ENCODE peak calls at places on chromosomes 2 and 18, in four cellular contexts. Y, C, U and J are unnamed samples. For H3K4me1, the result is how much of the 10 kb centered on the place peaks cover.

GRCh38 chr2:47002480-47003381 is 87.1 kb upstream of the MCFD2 start:
- DNase-seq in Y (peak), C (peak), U (peak), J (no peak)

GRCh38 chr2:64914735-64915509 is 74.3 kb upstream of the SLC1A4 start:
- DNase-seq in Y (peak), C (no peak), U (no peak), J (no peak)

GRCh38 chr2:108324531-108325256 is 36.0 kb downstream of the SULT1C2 start:
- DNase-seq in Y (no peak), C (no peak), U (no peak), J (no peak)

GRCh38 chr2:111946294-111947114 is 48.1 kb downstream of the MERTK start:
- DNase-seq in Y (no peak), C (peak), U (peak), J (peak)

GRCh38 chr2:95017836-95018235 is 7.7 kb upstream of the MAL start:
- DNase-seq in Y (no peak), C (no peak), U (no peak), J (no peak)

GRCh38 chr18:77168666-77169358 is 36.2 kb upstream of the MBP start:
- DNase-seq in Y (no peak), C (no peak), U (no peak), J (no peak)

GRCh38 chr2:53021285-53021684 is 746.3 kb upstream of the CHAC2 start:
- DNase-seq in Y (no peak), C (no peak), U (no peak), J (no peak)

GRCh38 chr2:15982285-15982967 is 42.1 kb downstream of the MYCN start:
- DNase-seq in Y (no peak), C (no peak), U (no peak), J (no peak)

GRCh38 chr18:10041180-10041579 is 127.4 kb downstream of the VAPA start:
- DNase-seq in Y (no peak), C (no peak), U (peak), J (no peak)

GRCh38 chr18:11496561-11497172 is 112.7 kb upstream of the SLC35G4 start:
- DNase-seq in Y (no peak), C (no peak), U (no peak), J (no peak)

GRCh38 chr2:111975053-111975552 is 76.7 kb downstream of the MERTK start:
- DNase-seq in Y (no peak), C (no peak), U (peak), J (no peak)

GRCh38 chr2:20288941-20289340 is 61.7 kb downstream of the PUM2 start:
- DNase-seq in Y (no peak), C (no peak), U (no peak), J (no peak)

GRCh38 chr2:36449213-36449612 is 93.6 kb downstream of the CRIM1 start:
- DNase-seq in Y (no peak), C (no peak), U (no peak), J (no peak)

GRCh38 chr2:84697895-84698294 is 181.6 kb downstream of the DNAH6 start:
- DNase-seq in Y (no peak), C (peak), U (no peak), J (no peak)

GRCh38 chr2:115413796-115414195 is 971.4 kb downstream of the DPP10 start:
- DNase-seq in Y (no peak), C (no peak), U (no peak), J (no peak)

GRCh38 chr2:69225933-69226332 is 161.1 kb downstream of the GFPT1 start:
- DNase-seq in Y (no peak), C (no peak), U (no peak), J (no peak)

GRCh38 chr2:232525199-232525598 is 761 bp upstream of the CHRND start:
- DNase-seq in Y (no peak), C (no peak), U (no peak), J (no peak)

GRCh38 chr18:10140461-10140911 is 226.7 kb downstream of the VAPA start:
- DNase-seq in Y (no peak), C (peak), U (no peak), J (no peak)

GRCh38 chr18:63907649-63908048 is at the start of gene SERPINB10:
- DNase-seq in Y (no peak), C (no peak), U (no peak), J (no peak)

GRCh38 chr18:35460719-35461118 is 37.0 kb downstream of the INO80C start:
- DNase-seq in Y (no peak), C (no peak), U (no peak), J (no peak)

GRCh38 chr2:31413025-31413424 is 1.5 kb downstream of the XDH start:
- DNase-seq in Y (no peak), C (no peak), U (no peak), J (no peak)

GRCh38 chr2:190099890-190100289 is 37.4 kb upstream of the MSTN start:
- DNase-seq in Y (no peak), C (no peak), U (no peak), J (no peak)

GRCh38 chr2:42164046-42164445 is 5.1 kb upstream of the EML4 start:
- DNase-seq in Y (no peak), C (no peak), U (no peak), J (no peak)

GRCh38 chr2:239469101-239469960 is 68.5 kb upstream of the HDAC4 start:
- DNase-seq in Y (no peak), C (no peak), U (no peak), J (no peak)

GRCh38 chr2:140586379-140586778 is 1544.4 kb downstream of the LRP1B start:
- DNase-seq in Y (no peak), C (peak), U (no peak), J (no peak)

GRCh38 chr2:177753682-177754475 is 318.7 kb downstream of the PDE11A start:
- DNase-seq in Y (peak), C (peak), U (peak), J (peak)

GRCh38 chr2:163417596-163418337 is 318.0 kb downstream of the FIGN start:
- DNase-seq in Y (no peak), C (no peak), U (no peak), J (no peak)

GRCh38 chr2:36356199-36356989 is 816 bp downstream of the CRIM1 start:
- DNase-seq in Y (peak), C (peak), U (no peak), J (peak)

GRCh38 chr2:125730921-125731320 is 925.0 kb upstream of the GYPC start:
- DNase-seq in Y (no peak), C (no peak), U (no peak), J (no peak)

GRCh38 chr18:76450452-76450851 is 44.6 kb downstream of the ZNF516 start:
- DNase-seq in Y (peak), C (peak), U (no peak), J (no peak)

GRCh38 chr2:72533767-72534166 is 292.1 kb downstream of the EXOC6B start:
- DNase-seq in Y (no peak), C (no peak), U (no peak), J (no peak)

GRCh38 chr2:241878007-241878970 is 8.8 kb downstream of the RTP5 start:
- DNase-seq in Y (peak), C (peak), U (peak), J (peak)

GRCh38 chr18:2337552-2338141 is 233.7 kb downstream of the METTL4 start:
- DNase-seq in Y (no peak), C (peak), U (peak), J (no peak)

GRCh38 chr2:99106905-99107304 is 34.6 kb upstream of the C2orf15 start:
- DNase-seq in Y (no peak), C (no peak), U (no peak), J (no peak)

GRCh38 chr2:99111945-99112344 is 29.6 kb upstream of the C2orf15 start:
- DNase-seq in Y (no peak), C (no peak), U (no peak), J (no peak)

DNA sequence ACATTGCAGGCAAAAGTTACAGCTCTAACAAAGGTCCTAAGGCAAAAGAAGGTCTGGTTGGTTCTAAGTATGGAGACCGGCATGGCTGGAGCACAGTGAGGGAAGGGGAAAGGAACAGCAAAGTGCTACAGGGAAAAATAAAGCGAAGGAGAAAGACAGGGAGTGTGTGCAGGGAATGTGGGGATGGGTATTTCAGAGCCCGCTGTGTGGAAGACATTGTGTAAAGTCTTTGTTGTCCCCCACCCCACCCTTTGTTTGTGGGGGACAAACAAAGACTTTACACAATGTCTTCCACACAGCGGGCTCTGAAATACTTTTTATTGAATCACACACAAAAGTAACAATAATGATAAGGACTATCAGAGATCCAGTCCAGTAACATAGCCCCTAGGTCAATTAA is 28.9 kb upstream of the C2orf15 start:
- DNase-seq in Y (no peak), C (no peak), U (no peak), J (no peak)
- H3K4me1 ChIP-seq in Y (under half), C (under half), U (under half), J (under half)

GRCh38 chr18:44701227-44701626 is 20.5 kb downstream of the SETBP1 start:
- DNase-seq in Y (peak), C (no peak), U (no peak), J (no peak)
- H3K4me3 ChIP-seq in Y (no peak), C (no peak), U (no peak), J (no peak)

GRCh38 chr18:5158171-5158570 is 38.9 kb downstream of the AKAIN1 start:
- DNase-seq in Y (no peak), C (no peak), U (no peak), J (no peak)

GRCh38 chr18:5162111-5162510 is 34.9 kb downstream of the AKAIN1 start:
- DNase-seq in Y (no peak), C (no peak), U (no peak), J (no peak)

GRCh38 chr18:5155907-5156287 is 41.2 kb downstream of the AKAIN1 start:
- DNase-seq in Y (no peak), C (no peak), U (no peak), J (no peak)

GRCh38 chr18:5158587-5158986 is 38.5 kb downstream of the AKAIN1 start:
- DNase-seq in Y (no peak), C (no peak), U (no peak), J (no peak)

GRCh38 chr18:5159080-5159479 is 38.0 kb downstream of the AKAIN1 start:
- DNase-seq in Y (no peak), C (no peak), U (no peak), J (no peak)
- H3K27ac ChIP-seq in Y (no peak), C (no peak), U (no peak), J (no peak)

DNA sequence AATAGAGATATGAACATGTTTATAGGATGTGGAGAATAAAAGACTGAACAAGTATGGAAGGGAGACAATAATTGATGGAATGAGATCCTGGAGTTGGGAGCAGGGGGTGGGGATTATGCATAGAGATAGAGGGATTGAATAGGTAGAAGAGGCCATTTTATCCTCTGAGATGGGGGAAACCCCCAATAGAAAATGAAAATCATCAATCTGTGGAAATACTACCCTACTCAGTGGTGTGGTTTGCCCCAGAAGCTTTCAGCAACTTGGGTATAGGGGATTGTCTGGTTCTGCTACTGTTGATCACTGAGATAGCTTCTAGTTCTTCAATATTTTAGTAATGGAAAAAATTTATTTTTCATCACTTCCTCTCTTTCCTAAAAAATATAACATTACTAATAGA is 41.1 kb upstream of the RMND5A start:
- DNase-seq in Y (no peak), C (no peak), U (no peak), J (no peak)
- H3K4me1 ChIP-seq in Y (under half), C (under half), U (under half), J (under half)

DNA sequence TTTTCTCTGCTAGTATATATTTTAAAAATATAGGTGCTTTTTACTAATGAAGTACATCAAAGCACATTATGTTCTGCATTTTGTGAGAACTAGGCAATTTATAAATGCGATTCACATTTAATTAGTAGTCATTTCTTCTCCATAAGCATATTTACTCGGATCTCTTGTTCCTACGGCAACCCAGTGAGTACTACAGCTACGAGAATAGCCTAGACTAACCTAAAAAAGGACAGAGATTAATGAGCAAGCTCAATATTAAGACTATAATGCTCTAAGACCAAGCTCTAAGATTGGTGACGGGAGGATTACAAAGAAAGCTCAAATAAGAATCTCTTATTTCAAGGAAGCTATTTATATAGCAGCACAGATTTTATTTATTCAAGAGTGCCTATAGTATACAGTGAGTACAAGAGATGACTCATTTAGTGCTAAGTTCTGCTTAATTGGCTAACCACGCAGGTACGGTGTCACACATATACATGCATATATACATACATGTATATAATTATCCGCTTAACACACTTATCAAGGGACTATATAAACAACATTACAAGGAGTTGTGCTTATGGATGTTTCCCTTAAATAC is 364.7 kb downstream of the GPD2 start:
- DNase-seq in Y (no peak), C (peak), U (no peak), J (no peak)
- H3K4me3 ChIP-seq in Y (no peak), C (peak), U (no peak), J (no peak)

DNA sequence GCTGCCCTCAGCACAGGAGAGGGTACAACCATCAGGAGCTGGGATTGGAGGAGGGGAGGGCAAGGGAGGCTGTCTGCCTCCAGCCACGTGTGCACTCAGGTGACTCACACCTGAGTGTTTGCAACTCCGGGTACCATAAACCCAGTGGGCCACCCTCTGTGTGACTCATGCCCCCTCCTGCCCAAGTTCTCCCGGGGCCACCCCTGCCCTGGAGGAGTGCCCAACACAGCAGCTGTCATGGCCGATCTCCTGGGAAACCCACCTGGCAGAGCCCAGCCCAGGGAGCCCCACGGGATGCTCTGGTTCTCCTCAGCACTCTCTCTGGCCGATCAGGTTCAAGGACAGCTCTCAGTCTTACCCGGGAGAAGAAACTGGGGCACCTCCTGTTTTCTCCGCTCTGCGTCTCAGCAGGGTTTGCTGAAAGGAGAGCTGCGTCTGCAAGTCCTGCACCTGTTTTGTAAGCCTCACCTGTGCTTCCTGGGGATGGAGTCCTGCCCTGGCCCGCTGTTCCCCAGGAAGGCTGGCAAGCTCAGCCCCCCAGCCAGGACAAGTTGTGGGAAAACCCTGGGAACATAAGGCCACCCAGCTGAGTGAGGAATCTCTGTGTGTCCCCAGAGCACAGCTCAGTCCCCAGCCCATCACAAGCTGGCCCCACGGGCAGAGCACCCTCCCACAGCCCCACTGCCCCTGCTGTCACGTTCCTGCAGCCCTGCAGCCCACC is 44.0 kb upstream of the UBE2F start:
- DNase-seq in Y (no peak), C (no peak), U (no peak), J (no peak)
- H3K27ac ChIP-seq in Y (peak), C (no peak), U (peak), J (peak)

GRCh38 chr18:50188652-50189051 is 6.3 kb downstream of the MYO5B start:
- DNase-seq in Y (no peak), C (no peak), U (no peak), J (no peak)
- H3K4me1 ChIP-seq in Y (under half), C (under half), U (under half), J (under half)

GRCh38 chr18:49609416-49610284 is 47.8 kb downstream of the LIPG start:
- DNase-seq in Y (no peak), C (no peak), U (no peak), J (no peak)

GRCh38 chr18:49611316-49611715 is 49.5 kb downstream of the LIPG start:
- DNase-seq in Y (no peak), C (no peak), U (no peak), J (no peak)

GRCh38 chr18:49608366-49608747 is 46.5 kb downstream of the LIPG start:
- DNase-seq in Y (no peak), C (no peak), U (no peak), J (no peak)

GRCh38 chr18:49612515-49613033 is 50.7 kb downstream of the LIPG start:
- DNase-seq in Y (no peak), C (peak), U (no peak), J (no peak)

DNA sequence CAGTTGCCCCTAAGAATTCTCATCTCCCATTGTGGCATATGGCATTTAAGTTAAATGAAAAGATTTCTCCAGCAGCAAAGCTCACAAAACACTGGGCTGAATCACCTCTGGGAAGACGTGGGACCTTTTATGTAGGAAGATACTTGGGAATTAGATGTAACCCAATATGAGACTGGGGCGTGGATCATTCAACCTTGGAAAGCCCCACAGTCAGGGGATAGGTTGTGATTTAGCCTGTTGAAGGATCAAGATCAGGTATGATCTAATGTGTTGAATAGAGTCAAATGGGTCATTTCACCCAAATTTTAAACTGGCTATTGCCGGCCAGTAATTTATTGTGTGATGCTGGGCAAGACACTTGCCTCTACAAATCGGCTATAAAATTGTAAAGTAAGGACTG is 47.0 kb downstream of the LIPG start:
- DNase-seq in Y (no peak), C (no peak), U (no peak), J (no peak)
- H3K4me3 ChIP-seq in Y (no peak), C (no peak), U (no peak), J (no peak)

GRCh38 chr2:144948205-144948855 is 428.4 kb upstream of the ZEB2 start:
- DNase-seq in Y (no peak), C (no peak), U (no peak), J (no peak)
- H3K27ac ChIP-seq in Y (no peak), C (no peak), U (no peak), J (no peak)

GRCh38 chr2:217944366-217944765 is 58.4 kb downstream of the TNS1 start:
- DNase-seq in Y (no peak), C (no peak), U (no peak), J (no peak)
- H3K4me1 ChIP-seq in Y (under half), C (under half), U (half or more), J (half or more)